ENCODE peak calls at places on chromosomes 1 and 21, in five cellular contexts. A is RWPE1, X is brain microvascular endothelial cell, N is spleen, C is GM23338. L is an unnamed sample.

GRCh38 chr1:73593379-73593778 is 604.6 kb downstream of the LRRIQ3 start:
- DNase-seq in A (peak), X (peak), N (no peak), C (peak), L (peak)

GRCh38 chr1:168179411-168180147 is 817 bp downstream of the TIPRL start:
- DNase-seq in A (peak), X (peak), N (no peak), C (peak), L (peak)

GRCh38 chr1:159188375-159188788 is 16.3 kb upstream of the ACKR1 start:
- DNase-seq in A (peak), X (peak), N (peak), C (peak), L (peak)

GRCh38 chr1:58162952-58163550 is 383.5 kb downstream of the OMA1 start:
- DNase-seq in A (peak), X (peak), N (no peak), C (peak), L (peak)

GRCh38 chr1:201022824-201023516 is 544 bp downstream of the KIF21B start:
- DNase-seq in A (no peak), X (no peak), N (peak), C (peak), L (no peak)

GRCh38 chr1:62707746-62708123 is 19.5 kb upstream of the DOCK7 start:
- DNase-seq in A (no peak), X (no peak), N (no peak), C (no peak), L (no peak)

GRCh38 chr1:238900334-238900865 is 486.0 kb upstream of the CHRM3 start:
- DNase-seq in A (no peak), X (no peak), N (no peak), C (no peak), L (no peak)

GRCh38 chr1:13702425-13703127 is 2.6 kb downstream of the PRDM2 start:
- DNase-seq in A (no peak), X (no peak), N (peak), C (no peak), L (no peak)

GRCh38 chr1:44672254-44672955 is 1.9 kb downstream of the TMEM53 start:
- DNase-seq in A (no peak), X (peak), N (peak), C (peak), L (peak)

GRCh38 chr1:167208624-167208976 is 12.1 kb upstream of the POU2F1 start:
- DNase-seq in A (no peak), X (no peak), N (no peak), C (no peak), L (no peak)

GRCh38 chr1:161133220-161133740 is 813 bp upstream of the DEDD start:
- DNase-seq in A (peak), X (no peak), N (no peak), C (peak), L (peak)

GRCh38 chr1:151790940-151791651 is 796 bp upstream of the TDRKH start:
- DNase-seq in A (peak), X (peak), N (peak), C (peak), L (peak)

GRCh38 chr21:28821276-28822063 is 171.2 kb downstream of the LTN1 start:
- DNase-seq in A (no peak), X (no peak), N (no peak), C (no peak), L (no peak)

GRCh38 chr21:46188226-46189212 is 4.3 kb upstream of the SPATC1L start:
- DNase-seq in A (peak), X (peak), N (no peak), C (peak), L (peak)

GRCh38 chr1:173406783-173407230 is 70.3 kb upstream of the PRDX6 start:
- DNase-seq in A (no peak), X (no peak), N (no peak), C (no peak), L (no peak)

GRCh38 chr1:54357967-54358366 is 48.2 kb downstream of the SSBP3 start:
- DNase-seq in A (no peak), X (no peak), N (no peak), C (no peak), L (no peak)

GRCh38 chr1:54354899-54355298 is 51.3 kb downstream of the SSBP3 start:
- DNase-seq in A (no peak), X (no peak), N (no peak), C (no peak), L (no peak)

GRCh38 chr1:54358503-54359168 is 47.6 kb downstream of the SSBP3 start:
- DNase-seq in A (no peak), X (no peak), N (no peak), C (no peak), L (no peak)

GRCh38 chr1:54355931-54356679 is 50.1 kb downstream of the SSBP3 start:
- DNase-seq in A (no peak), X (no peak), N (no peak), C (no peak), L (no peak)

DNA sequence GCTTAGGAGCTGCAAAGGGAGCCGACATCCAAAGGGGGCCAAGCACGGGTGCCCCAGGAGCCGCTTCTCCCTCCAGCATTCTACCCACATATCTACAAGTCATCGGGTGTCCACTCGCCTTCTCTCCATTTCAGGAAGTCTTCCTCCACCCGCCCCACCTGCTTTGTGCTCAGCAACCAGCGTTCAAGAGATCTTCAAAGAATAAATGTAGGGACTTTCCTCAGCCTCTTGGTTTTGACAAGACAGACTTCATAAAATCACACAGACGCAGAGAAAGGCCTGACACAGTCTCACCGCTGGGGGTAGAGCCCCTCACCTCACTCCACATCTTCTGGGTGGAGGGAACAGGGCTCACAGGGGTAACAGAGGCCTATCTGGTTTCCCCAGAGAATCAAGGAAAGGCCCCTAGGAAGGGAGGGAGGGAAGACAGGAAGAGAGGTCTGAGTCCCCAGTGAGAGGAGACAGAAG is 49.5 kb downstream of the SSBP3 start:
- DNase-seq in A (no peak), X (no peak), N (no peak), C (no peak), L (no peak)
- TF ChIP-seq CTCF in A (no peak), X (no peak), N (no peak), C (no peak), L (no peak)

GRCh38 chr1:97190326-97190725 is 468.7 kb downstream of the PTBP2 start:
- DNase-seq in A (peak), X (peak), N (no peak), C (no peak), L (peak)

GRCh38 chr1:97186381-97186780 is 464.8 kb downstream of the PTBP2 start:
- DNase-seq in A (no peak), X (peak), N (no peak), C (peak), L (peak)
- TF ChIP-seq CTCF in A (peak), X (peak), N (peak), C (peak), L (no peak)

DNA sequence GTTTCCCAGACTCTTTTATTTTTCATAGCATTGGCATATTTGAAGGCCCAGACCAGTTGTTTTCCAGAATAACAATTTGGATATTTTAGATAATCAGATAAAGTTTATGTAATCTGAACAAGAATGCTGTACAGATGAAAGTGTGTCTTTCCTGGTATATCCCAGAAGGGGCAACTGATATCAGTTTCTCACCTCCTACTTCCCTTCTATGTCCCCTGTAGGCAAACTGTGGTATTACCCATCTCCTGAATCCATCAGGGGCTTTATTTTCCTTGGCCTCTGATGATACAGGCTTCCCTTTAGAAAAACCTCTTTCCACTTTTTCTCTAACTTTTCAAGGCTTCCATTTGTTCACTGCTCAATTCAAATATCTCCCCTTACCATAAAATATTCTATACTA is 87.5 kb upstream of the RGS1 start:
- DNase-seq in A (peak), X (no peak), N (no peak), C (peak), L (peak)
- TF ChIP-seq CTCF in A (no peak), X (peak), N (no peak), C (peak), L (no peak)

DNA sequence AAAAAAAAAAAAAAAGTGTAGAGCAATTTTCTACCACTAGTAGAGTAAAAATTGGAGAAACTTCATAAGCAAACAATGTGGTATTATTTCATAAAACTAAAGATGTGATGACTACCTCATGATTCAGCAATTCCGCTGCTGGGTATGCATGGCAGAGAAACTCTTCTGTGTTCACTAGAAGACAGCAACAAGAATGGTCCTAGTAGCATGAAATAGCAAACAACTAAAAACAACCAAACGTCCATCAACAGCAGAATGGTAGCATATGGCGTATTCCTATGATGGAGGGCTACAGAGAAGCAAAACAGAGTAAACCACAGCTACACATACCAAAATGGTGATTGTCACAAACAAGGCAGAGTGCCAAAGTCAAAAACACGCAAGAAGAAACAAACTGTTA is 18.9 kb downstream of the HTR1D start:
- DNase-seq in A (peak), X (peak), N (no peak), C (no peak), L (peak)
- TF ChIP-seq CTCF in A (no peak), X (no peak), N (no peak), C (no peak), L (no peak)

DNA sequence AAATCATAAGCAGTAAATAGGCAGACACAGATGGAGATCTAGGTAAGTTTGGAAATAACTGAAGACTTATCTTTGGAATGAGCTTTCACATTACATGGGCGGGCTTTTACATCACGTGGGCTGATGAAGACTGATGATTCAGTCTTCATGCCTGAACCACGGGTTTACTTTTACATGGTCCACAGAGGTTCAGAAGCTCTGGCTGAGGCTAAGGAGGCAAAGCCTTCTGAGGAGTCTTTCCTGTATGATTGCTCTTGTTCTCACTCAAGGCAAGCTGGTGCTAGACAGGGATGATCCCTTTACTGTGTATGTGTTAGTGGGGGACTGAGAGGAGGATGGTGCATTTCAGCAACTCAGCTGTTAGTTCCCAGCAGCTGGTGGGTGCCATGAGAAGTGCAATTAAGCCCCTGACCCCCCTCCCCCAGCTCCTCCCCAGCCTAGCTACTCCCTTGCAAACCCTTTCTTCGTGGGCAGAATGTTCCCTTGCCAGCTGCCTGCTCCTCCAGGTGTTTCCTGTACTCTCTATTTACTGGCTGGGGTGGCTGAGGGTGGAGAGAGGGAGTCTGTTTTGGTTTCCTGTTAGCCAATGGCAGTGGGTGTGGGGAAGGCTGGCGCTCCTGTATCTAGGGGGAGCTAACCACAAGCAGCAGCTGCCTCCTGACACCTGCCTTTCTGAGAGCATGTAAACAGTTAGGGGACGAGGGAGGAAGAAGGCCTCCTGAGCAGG is 15.4 kb downstream of the BTG2 start:
- DNase-seq in A (no peak), X (no peak), N (peak), C (peak), L (peak)
- TF ChIP-seq CTCF in A (no peak), X (no peak), N (no peak), C (no peak), L (no peak)

DNA sequence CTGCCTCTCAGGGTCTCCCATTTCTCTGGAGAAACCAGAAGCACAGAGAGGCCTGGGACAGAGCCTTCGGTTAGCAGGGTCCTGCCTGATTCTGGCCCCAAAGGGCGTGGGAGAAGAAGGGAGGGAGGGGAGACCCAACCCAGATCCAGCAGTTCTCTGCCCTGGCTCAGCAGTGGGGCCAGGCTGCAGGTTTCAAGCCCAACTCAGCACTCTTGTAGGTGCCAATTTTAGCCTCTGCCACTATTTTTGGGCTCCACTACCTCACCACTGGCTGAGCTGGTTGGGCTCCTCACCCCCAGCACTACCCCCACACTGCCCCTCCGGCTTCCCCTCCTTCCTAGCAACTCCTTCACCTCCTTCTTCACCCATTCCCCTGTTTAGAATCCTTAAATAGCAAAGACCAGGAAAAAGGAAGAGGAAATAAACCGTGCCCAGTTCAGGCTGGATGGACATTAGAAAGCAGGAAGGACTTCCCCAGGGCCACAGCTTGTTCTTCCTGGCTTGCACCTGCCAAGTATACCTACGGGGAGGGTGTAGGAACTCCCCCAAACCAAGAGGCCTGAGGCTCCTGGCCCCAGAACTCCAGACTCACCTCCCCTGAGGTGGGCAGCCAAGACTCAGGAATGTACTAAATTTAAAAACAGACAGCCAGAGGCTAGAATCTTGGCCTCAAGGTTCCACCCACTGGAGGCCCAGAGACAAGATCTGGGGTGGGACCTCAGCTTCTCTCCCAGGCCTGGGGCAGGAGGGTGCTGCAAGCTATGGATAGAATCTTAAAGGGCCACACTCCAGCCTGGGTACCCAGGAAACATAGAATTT is 1.4 kb upstream of the ARHGEF2 start:
- DNase-seq in A (no peak), X (no peak), N (peak), C (no peak), L (no peak)
- TF ChIP-seq CTCF in A (no peak), X (no peak), N (no peak), C (no peak), L (no peak)

L was measured in epithelial cell of esophagus.